ENCODE peak calls at places on chromosomes 3 and 15, in four cellular contexts. P is foreskin fibroblast; V is psoas muscle; W is CD8-positive, alpha-beta T cell. Q is an unnamed sample.

GRCh38 chr3:190086191-190086590 is 34.5 kb downstream of the P3H2 start:
- DNase-seq in P (no peak), V (no peak), W (no peak), Q (no peak)

GRCh38 chr15:85112997-85113396 is 131.3 kb downstream of the PDE8A start:
- DNase-seq in P (no peak), V (no peak), W (no peak), Q (no peak)

GRCh38 chr15:60399931-60400330 is 2.1 kb upstream of the ANXA2 start:
- DNase-seq in P (peak), V (no peak), W (no peak), Q (no peak)

GRCh38 chr3:183254816-183255730 is 2.0 kb downstream of the B3GNT5 start:
- DNase-seq in P (peak), V (no peak), W (no peak), Q (no peak)

GRCh38 chr15:68228971-68229385 is 550 bp downstream of the CLN6 start:
- DNase-seq in P (no peak), V (no peak), W (no peak), Q (no peak)

GRCh38 chr3:17047162-17047561 is 162.4 kb downstream of the PLCL2 start:
- DNase-seq in P (no peak), V (no peak), W (no peak), Q (no peak)

GRCh38 chr3:61221759-61222362 is 29.4 kb downstream of the FHIT start:
- DNase-seq in P (no peak), V (no peak), W (no peak), Q (no peak)

GRCh38 chr3:171428321-171428787 is 31.9 kb downstream of the TNIK start:
- DNase-seq in P (no peak), V (no peak), W (no peak), Q (no peak)

GRCh38 chr3:53147161-53147902 is 13.7 kb upstream of the PRKCD start:
- DNase-seq in P (no peak), V (no peak), W (no peak), Q (no peak)

GRCh38 chr3:129003578-129004112 is 2.5 kb downstream of the EFCC1 start:
- DNase-seq in P (no peak), V (no peak), W (peak), Q (no peak)

GRCh38 chr3:129000742-129001100 is 383 bp upstream of the EFCC1 start:
- DNase-seq in P (no peak), V (no peak), W (no peak), Q (no peak)

GRCh38 chr3:129002573-129003569 is 1.8 kb downstream of the EFCC1 start:
- DNase-seq in P (no peak), V (peak), W (no peak), Q (no peak)

GRCh38 chr3:129001101-129001816 is at the start of gene EFCC1:
- DNase-seq in P (no peak), V (peak), W (peak), Q (no peak)

DNA sequence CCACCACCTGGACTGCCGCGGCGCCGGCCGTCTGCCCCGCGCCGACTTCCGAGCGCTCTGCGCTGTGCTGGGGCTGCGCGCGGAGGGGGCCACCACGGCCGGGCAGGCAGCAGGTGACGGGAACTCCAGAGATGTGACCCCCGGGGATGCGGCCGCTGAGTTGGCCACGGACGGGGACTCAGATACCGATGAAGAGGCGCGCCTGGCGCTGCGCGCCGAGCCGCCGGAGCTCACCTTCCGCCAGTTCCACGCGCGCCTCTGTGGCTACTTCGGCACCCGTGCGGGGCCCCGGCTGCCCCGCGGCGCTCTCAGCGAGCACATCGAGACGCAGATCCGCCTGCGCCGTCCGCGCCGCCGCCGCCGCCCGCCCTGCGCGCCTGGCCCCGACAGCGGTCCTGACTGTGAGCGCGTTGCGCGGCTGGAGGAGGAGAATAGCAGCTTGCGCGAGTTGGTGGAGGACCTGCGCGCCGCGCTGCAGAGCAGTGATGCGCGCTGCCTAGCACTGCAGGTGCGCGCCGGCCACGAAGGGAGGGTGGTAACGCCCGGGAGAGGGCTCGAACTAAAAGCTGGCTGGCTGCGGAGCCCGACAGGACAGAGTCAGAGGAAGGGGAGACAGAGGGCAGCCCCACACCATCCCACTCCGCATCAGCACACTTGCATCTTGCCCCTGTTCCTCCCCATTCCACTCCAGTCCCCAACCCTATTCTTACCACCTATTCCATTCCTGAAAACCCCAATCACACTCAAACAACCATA is 891 bp downstream of the EFCC1 start:
- DNase-seq in P (no peak), V (no peak), W (peak), Q (no peak)
- H3K4me3 ChIP-seq in P (no peak), V (peak), W (peak), Q (peak)

DNA sequence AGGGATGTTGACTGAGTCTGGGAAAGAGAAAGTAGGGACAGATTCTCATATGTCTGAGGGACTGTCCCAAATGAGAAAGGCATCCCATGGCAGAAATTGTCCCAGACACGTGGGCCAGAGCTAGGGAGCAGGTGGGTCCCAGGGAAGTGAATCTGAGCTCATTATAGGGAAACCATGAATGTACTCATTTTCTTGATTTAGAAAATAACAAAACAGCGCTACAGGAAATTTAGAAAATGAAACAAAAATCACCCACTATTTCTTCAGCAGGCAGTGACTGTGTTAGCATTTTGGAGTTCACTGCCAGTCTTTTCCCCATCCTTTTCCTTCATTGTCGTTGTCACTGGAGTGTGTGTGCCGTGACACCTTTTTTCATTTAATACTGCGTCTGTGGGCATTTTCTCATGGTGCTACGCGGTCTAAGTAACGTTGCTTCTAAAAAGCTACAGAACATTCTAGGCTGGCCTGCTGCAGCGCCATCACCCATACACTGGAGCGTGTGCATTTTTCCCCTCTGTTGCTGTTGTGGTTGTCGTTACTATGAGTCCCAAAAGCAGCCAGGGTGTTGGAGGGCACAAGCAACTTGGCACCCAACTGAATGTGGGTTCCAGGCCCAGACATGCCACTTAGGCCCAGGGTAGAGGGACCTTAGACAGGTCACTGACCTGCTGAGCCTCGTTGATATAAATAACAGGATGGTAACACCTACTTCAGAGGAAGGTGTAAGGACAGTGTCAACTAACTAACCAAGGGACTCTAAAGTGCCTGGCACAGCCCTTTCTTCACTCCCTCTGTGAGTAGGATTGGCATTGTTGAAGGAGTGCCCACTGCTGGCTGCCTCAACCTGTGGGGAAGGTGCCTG is 3.2 kb downstream of the CSK start:
- DNase-seq in P (no peak), V (no peak), W (no peak), Q (no peak)
- H3K4me3 ChIP-seq in P (no peak), V (peak), W (peak), Q (no peak)

GRCh38 chr15:100973351-100974034 is 54.3 kb downstream of the LRRK1 start:
- DNase-seq in P (no peak), V (no peak), W (no peak), Q (no peak)

GRCh38 chr15:100975043-100975442 is 55.9 kb downstream of the LRRK1 start:
- DNase-seq in P (no peak), V (no peak), W (no peak), Q (no peak)

GRCh38 chr15:100968043-100968966 is 49.1 kb downstream of the LRRK1 start:
- DNase-seq in P (peak), V (no peak), W (no peak), Q (no peak)

GRCh38 chr15:100966997-100967396 is 47.8 kb downstream of the LRRK1 start:
- DNase-seq in P (no peak), V (no peak), W (no peak), Q (no peak)

DNA sequence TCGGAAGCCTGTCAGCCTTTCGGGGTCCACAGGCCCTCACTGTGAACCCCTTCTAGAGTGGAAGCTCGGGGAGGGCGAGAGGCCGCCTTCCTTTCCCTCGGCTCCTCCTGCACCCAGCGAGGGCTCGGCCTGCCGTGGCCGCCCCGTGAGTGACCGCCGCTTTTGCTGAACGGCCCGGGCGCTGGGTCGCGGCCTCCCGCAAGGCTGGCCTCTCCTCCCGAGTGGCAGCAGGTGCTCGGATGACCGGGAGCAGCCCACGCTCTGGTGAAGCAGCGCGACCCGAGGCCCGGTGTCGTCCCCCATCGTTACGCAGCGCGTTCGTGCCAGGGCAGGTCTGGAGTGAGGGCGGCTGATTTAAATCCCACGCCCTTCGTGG is 53.8 kb downstream of the LRRK1 start:
- DNase-seq in P (no peak), V (no peak), W (no peak), Q (no peak)
- H3K4me3 ChIP-seq in P (no peak), V (peak), W (no peak), Q (no peak)

GRCh38 chr15:70794596-70795310 is 31.4 kb upstream of the UACA start:
- DNase-seq in P (peak), V (no peak), W (no peak), Q (no peak)
- H3K4me3 ChIP-seq in P (peak), V (no peak), W (no peak), Q (no peak)

GRCh38 chr3:9600597-9600996 is 47.0 kb upstream of the LHFPL4 start:
- DNase-seq in P (no peak), V (no peak), W (no peak), Q (no peak)
- H3K4me3 ChIP-seq in P (no peak), V (no peak), W (no peak), Q (no peak)

GRCh38 chr15:100593431-100593830 is 8.6 kb downstream of the LINS1 start:
- DNase-seq in P (no peak), V (no peak), W (no peak), Q (no peak)

GRCh38 chr15:100598655-100599054 is 3.3 kb downstream of the LINS1 start:
- DNase-seq in P (no peak), V (no peak), W (no peak), Q (no peak)

GRCh38 chr15:100596792-100597191 is 5.2 kb downstream of the LINS1 start:
- DNase-seq in P (no peak), V (no peak), W (peak), Q (peak)

GRCh38 chr15:100597862-100598261 is 4.1 kb downstream of the LINS1 start:
- DNase-seq in P (no peak), V (no peak), W (no peak), Q (no peak)

GRCh38 chr15:100595964-100596363 is 6.0 kb downstream of the LINS1 start:
- DNase-seq in P (no peak), V (no peak), W (no peak), Q (no peak)
- H3K4me3 ChIP-seq in P (no peak), V (no peak), W (peak), Q (no peak)

DNA sequence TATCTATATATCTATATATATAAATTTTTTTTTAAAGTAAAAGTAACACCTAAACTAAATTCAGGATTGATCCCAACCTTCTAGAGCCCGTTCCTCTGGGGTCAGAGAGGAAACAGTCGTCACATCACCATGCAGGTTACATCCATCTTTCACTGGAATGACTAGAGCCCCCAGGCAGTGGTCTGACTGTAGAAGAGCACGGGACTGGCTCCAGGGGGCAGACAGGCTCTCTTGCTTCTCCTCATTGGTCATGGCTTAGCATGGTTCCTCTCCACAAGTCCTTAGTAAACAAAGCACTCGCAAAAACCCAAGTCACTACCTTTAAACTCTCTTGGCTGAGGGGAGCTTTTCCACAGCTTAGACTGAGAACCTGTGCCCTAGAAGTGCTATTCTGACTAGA is 110.5 kb downstream of the NR2F2 start:
- DNase-seq in P (no peak), V (no peak), W (no peak), Q (no peak)
- H3K4me3 ChIP-seq in P (no peak), V (no peak), W (no peak), Q (no peak)